ENCODE peak calls at places on chromosome 3, in six cellular contexts. X is HT1080; Y is G401; J is PC-9; Z is activated naive CD8-positive, alpha-beta T cell treated with anti-CD3 and anti-CD28 coated beads, Interleukin-2, amount 50 U/mL, for 24 hours; K is naive thymus-derived CD8-positive, alpha-beta T cell. Q is an unnamed sample.

GRCh38 chr3:66488492-66488891 is 12.3 kb downstream of the LRIG1 start:
- DNase-seq in K (no peak), J (no peak), X (no peak), Y (no peak), Z (no peak), Q (no peak)

GRCh38 chr3:9222049-9222448 is 27.4 kb downstream of the SRGAP3 start:
- DNase-seq in Z (no peak), X (no peak), J (no peak), K (no peak), Y (no peak), Q (no peak)

GRCh38 chr3:177946515-177946914 is 589.7 kb upstream of the KCNMB2 start:
- DNase-seq in Y (no peak), X (no peak), J (no peak), K (no peak), Z (no peak), Q (no peak)

GRCh38 chr3:172760406-172760805 is 9.9 kb downstream of the ECT2 start:
- DNase-seq in J (no peak), Y (no peak), K (no peak), Z (no peak), X (no peak), Q (no peak)

GRCh38 chr3:24037971-24038370 is 92.9 kb downstream of the NR1D2 start:
- DNase-seq in Y (no peak), X (no peak), J (no peak), K (no peak), Z (no peak), Q (no peak)

GRCh38 chr3:182837855-182838454 is 44.7 kb downstream of the ATP11B start:
- DNase-seq in K (no peak), Y (no peak), Z (no peak), X (peak), J (no peak), Q (peak)

GRCh38 chr3:190101320-190102117 is 19.2 kb downstream of the P3H2 start:
- DNase-seq in X (no peak), Z (no peak), Y (no peak), J (no peak), K (no peak), Q (peak)

GRCh38 chr3:197155039-197155438 is 125.4 kb upstream of the MELTF start:
- DNase-seq in J (no peak), X (no peak), Z (no peak), Y (no peak), K (no peak), Q (no peak)

GRCh38 chr3:16101295-16102186 is 72.9 kb upstream of the GALNT15 start:
- DNase-seq in Z (no peak), Y (no peak), X (peak), J (peak), K (no peak), Q (no peak)

GRCh38 chr3:63877737-63878393 is 14.2 kb downstream of the ATXN7 start:
- DNase-seq in J (no peak), Y (no peak), Z (no peak), X (peak), K (no peak), Q (no peak)

GRCh38 chr3:49339947-49340800 is at the start of gene USP4:
- DNase-seq in X (peak), J (peak), Z (peak), Y (peak), K (peak), Q (peak)

GRCh38 chr3:49387721-49388120 is 24.1 kb downstream of the RHOA start:
- DNase-seq in Z (no peak), Y (no peak), X (no peak), J (no peak), K (no peak), Q (no peak)

GRCh38 chr3:196941846-196942225 is 492 bp downstream of the NCBP2 start:
- DNase-seq in Z (peak), Y (no peak), J (no peak), X (peak), K (peak), Q (peak)

GRCh38 chr3:2454865-2455264 is 356.2 kb downstream of the CNTN4 start:
- DNase-seq in J (no peak), K (no peak), Z (no peak), Y (no peak), X (no peak), Q (no peak)

GRCh38 chr3:128555881-128556280 is 62.9 kb upstream of the GATA2 start:
- DNase-seq in J (no peak), Z (no peak), X (no peak), K (no peak), Y (no peak), Q (no peak)

GRCh38 chr3:131960324-131960723 is 74.5 kb downstream of the CPNE4 start:
- DNase-seq in K (no peak), Z (no peak), Y (no peak), X (no peak), J (no peak), Q (no peak)

GRCh38 chr3:129304141-129304540 is 25.5 kb downstream of the HMCES start:
- DNase-seq in K (no peak), Z (no peak), Y (no peak), J (no peak), X (no peak), Q (no peak)

GRCh38 chr3:61530355-61530754 is 31.0 kb upstream of the PTPRG start:
- DNase-seq in J (peak), Y (peak), K (no peak), Z (no peak), X (peak), Q (peak)

GRCh38 chr3:165196577-165197561 is 685 bp upstream of the SLITRK3 start:
- DNase-seq in Y (peak), J (no peak), K (no peak), Z (no peak), X (no peak), Q (no peak)

GRCh38 chr3:9800529-9800928 is 7.6 kb downstream of the ARPC4 start:
- DNase-seq in Z (no peak), Y (no peak), X (no peak), K (no peak), J (no peak), Q (no peak)

GRCh38 chr3:168850109-168850508 is 754.4 kb upstream of the GOLIM4 start:
- DNase-seq in X (no peak), J (no peak), K (no peak), Z (no peak), Y (no peak), Q (no peak)

GRCh38 chr3:127478922-127479321 is 111.6 kb downstream of the TPRA1 start:
- DNase-seq in Z (no peak), Y (no peak), J (no peak), K (no peak), X (no peak), Q (no peak)

GRCh38 chr3:117587416-117587815 is 877.8 kb downstream of the TUSC7 start:
- DNase-seq in Z (no peak), J (no peak), X (no peak), Y (no peak), K (no peak), Q (no peak)

GRCh38 chr3:156431334-156432121 is 123.4 kb downstream of the SSR3 start:
- DNase-seq in Z (no peak), Y (no peak), K (no peak), J (no peak), X (peak), Q (no peak)

GRCh38 chr3:81769271-81769670 is 7.8 kb upstream of the GBE1 start:
- DNase-seq in Z (no peak), Y (no peak), J (no peak), X (no peak), K (no peak), Q (no peak)

GRCh38 chr3:30511524-30512278 is 94.7 kb upstream of the TGFBR2 start:
- DNase-seq in Y (no peak), Z (peak), J (peak), X (peak), K (no peak), Q (no peak)

GRCh38 chr3:72437666-72438065 is 410.6 kb downstream of the SHQ1 start:
- DNase-seq in K (no peak), Y (no peak), Z (no peak), X (no peak), J (no peak), Q (no peak)

GRCh38 chr3:41290736-41291135 is 91.4 kb downstream of the CTNNB1 start:
- DNase-seq in Z (no peak), Y (peak), J (no peak), X (no peak), K (no peak), Q (no peak)

GRCh38 chr3:177883957-177884356 is 652.3 kb upstream of the KCNMB2 start:
- DNase-seq in Y (no peak), X (no peak), Z (no peak), K (no peak), J (no peak), Q (no peak)

GRCh38 chr3:155805204-155805801 is 775 bp downstream of the C3orf33 start:
- DNase-seq in J (peak), Y (no peak), Z (no peak), X (no peak), K (no peak), Q (no peak)

GRCh38 chr3:153783106-153783505 is 338.1 kb upstream of the ARHGEF26 start:
- DNase-seq in K (no peak), Z (no peak), J (no peak), Y (no peak), X (no peak), Q (no peak)

GRCh38 chr3:126319701-126320295 is 37.4 kb downstream of the KLF15 start:
- DNase-seq in Y (no peak), X (no peak), K (no peak), J (no peak), Z (no peak), Q (no peak)

Q was measured in RPMI8226.